ENCODE peak calls at places on chromosomes 16 and 17, in seven cellular contexts. W is adrenal gland, K is HCT116, N is prostate gland, Z is tibial nerve, P is right lobe of liver, L is stomach. R is an unnamed sample.

GRCh38 chr17:78568494-78569115 is 8.6 kb downstream of the DNAH17 start:
- DNase-seq in W (no peak), K (no peak), N (no peak), Z (no peak), P (no peak), L (no peak), R (no peak)

GRCh38 chr17:26773189-26774188 is 520.4 kb upstream of the WSB1 start:
- DNase-seq in W (no peak), K (no peak), N (no peak), Z (no peak), P (peak; percentile 38), L (no peak), R (no peak)

GRCh38 chr16:25013751-25014499 is 1.2 kb downstream of the ARHGAP17 start:
- DNase-seq in W (no peak), K (no peak), N (no peak), Z (no peak), P (no peak), L (no peak), R (no peak)

GRCh38 chr17:50899005-50899460 is 32.9 kb upstream of the TOB1 start:
- DNase-seq in W (no peak), K (no peak), N (no peak), Z (no peak), P (no peak), L (no peak), R (no peak)

GRCh38 chr16:1019234-1019933 is 37.8 kb downstream of the SOX8 start:
- DNase-seq in W (no peak), K (no peak), N (no peak), Z (peak; percentile 44), P (no peak), L (no peak), R (peak; percentile 33)

GRCh38 chr17:29138184-29138955 is 41.8 kb downstream of the MYO18A start:
- DNase-seq in W (no peak), K (no peak), N (no peak), Z (no peak), P (no peak), L (no peak), R (no peak)

GRCh38 chr17:32127156-32127897 is 15.0 kb upstream of the RHOT1 start:
- DNase-seq in W (peak; percentile 88), K (no peak), N (peak; percentile 84), Z (peak; percentile 70), P (peak; percentile 90), L (peak; percentile 85), R (peak; percentile 82)

GRCh38 chr16:85678821-85679220 is 9.9 kb downstream of the GINS2 start:
- DNase-seq in W (no peak), K (no peak), N (no peak), Z (no peak), P (peak; percentile 0), L (no peak), R (no peak)

GRCh38 chr17:16463341-16464000 is 28.5 kb downstream of the LRRC75A start:
- DNase-seq in W (peak; percentile 87), K (no peak), N (no peak), Z (no peak), P (no peak), L (peak; percentile 75), R (peak; percentile 71)

GRCh38 chr17:5364156-5364555 is 55.3 kb downstream of the NUP88 start:
- DNase-seq in W (no peak), K (no peak), N (no peak), Z (no peak), P (no peak), L (no peak), R (no peak)

GRCh38 chr17:42179335-42179734 is 1.6 kb downstream of the KCNH4 start:
- DNase-seq in W (no peak), K (no peak), N (no peak), Z (no peak), P (no peak), L (no peak), R (no peak)

GRCh38 chr17:82369211-82369610 is 2.4 kb upstream of the UTS2R start:
- DNase-seq in W (no peak), K (no peak), N (no peak), Z (no peak), P (no peak), L (no peak), R (no peak)

GRCh38 chr17:60164697-60165096 is 14.9 kb downstream of the CA4 start:
- DNase-seq in W (no peak), K (no peak), N (no peak), Z (no peak), P (no peak), L (no peak), R (peak; percentile 32)

GRCh38 chr17:63185420-63185819 is 219.4 kb downstream of the TANC2 start:
- DNase-seq in W (no peak), K (no peak), N (no peak), Z (no peak), P (no peak), L (no peak), R (no peak)

GRCh38 chr16:15708096-15708495 is 58.1 kb downstream of the NDE1 start:
- DNase-seq in W (peak; percentile 10), K (no peak), N (no peak), Z (no peak), P (no peak), L (no peak), R (no peak)

GRCh38 chr16:6484931-6485330 is 847.7 kb upstream of the RBFOX1 start:
- DNase-seq in W (no peak), K (no peak), N (no peak), Z (no peak), P (no peak), L (no peak), R (no peak)

GRCh38 chr17:34565715-34566114 is 13.7 kb upstream of the TMEM132E start:
- DNase-seq in W (no peak), K (no peak), N (no peak), Z (no peak), P (no peak), L (no peak), R (no peak)

GRCh38 chr17:35825206-35825605 is 15.9 kb downstream of the TAF15 start:
- DNase-seq in W (no peak), K (no peak), N (no peak), Z (no peak), P (no peak), L (no peak), R (no peak)
- H3K4me3 ChIP-seq in W (no peak overlapping the region), K (no peak overlapping the region), N (no peak overlapping the region), Z (no peak overlapping the region), P (no peak overlapping the region), L (no peak overlapping the region), R (no peak overlapping the region)

DNA sequence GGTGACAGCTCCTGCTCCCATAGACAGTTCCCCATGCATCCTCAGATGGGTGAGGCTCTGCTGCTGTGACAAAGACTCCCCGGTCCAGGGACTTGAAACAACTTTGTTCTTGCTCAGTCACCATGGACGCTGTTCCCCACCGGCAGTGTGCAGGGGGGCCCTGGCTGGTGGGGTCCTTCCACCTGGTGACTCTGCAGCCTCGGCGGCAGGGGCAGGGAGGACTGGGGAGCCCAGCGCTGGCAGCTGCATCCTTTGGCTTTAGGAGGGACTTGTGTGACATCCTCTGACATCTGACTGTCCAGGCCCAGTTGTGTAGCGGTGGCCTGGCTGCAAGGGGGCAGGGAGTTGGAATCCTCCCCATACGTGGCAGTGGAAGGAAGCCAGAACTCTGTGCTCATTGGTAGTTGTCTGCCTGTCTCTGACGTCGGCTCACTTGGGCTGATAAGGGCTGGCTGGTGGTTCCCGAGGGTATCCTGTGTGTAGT is 107.3 kb downstream of the CMIP start:
- DNase-seq in W (peak; percentile 93), K (no peak), N (no peak), Z (no peak), P (peak; percentile 76), L (no peak), R (no peak)
- H3K36me3 ChIP-seq in W (no peaks in the 10 kb centered on the region), K (no peaks in the 10 kb centered on the region), N (no peaks in the 10 kb centered on the region), Z (no peaks in the 10 kb centered on the region), P (no peaks in the 10 kb centered on the region), L (no peaks in the 10 kb centered on the region), R (no peaks in the 10 kb centered on the region)

DNA sequence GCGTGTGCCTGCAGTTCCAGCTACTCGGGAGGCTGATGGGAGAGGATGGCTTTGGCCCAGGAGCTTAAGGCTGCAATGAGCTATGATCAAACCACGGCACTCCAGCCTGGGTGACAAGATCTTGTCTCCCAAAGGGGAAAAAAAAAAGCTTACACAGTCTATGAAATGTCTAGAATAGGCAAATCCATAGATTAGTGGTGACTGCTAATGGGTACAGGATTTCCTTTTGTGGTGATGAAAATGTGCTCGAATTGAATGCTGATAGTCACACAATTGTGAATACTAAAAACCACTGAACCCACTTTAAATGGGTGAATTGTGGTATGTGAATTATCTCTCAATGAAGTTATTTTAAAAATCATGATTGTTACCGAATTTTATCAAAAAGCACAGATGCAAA is 14.9 kb downstream of the USP7 start:
- DNase-seq in W (no peak), K (no peak), N (no peak), Z (no peak), P (no peak), L (no peak), R (no peak)
- TF ChIP-seq POLR2A in W (no peak), K (no peak), N (no peak), Z (no peak), P (no peak), L (no peak), R (no peak)

GRCh38 chr17:49210158-49211029 is at the start of the genes ABI3 and GNGT2:
- DNase-seq in W (peak; percentile 47), K (no peak), N (no peak), Z (no peak), P (peak; percentile 62), L (peak; percentile 37), R (no peak)
- H3K4me3 ChIP-seq in W (peak within 1 kb of the TSS; percentile 41), K (no peak within 1 kb of the TSS), N (peak within 1 kb of the TSS; percentile 4), Z (no peak within 1 kb of the TSS), P (peak within 1 kb of the TSS; percentile 48), L (peak within 1 kb of the TSS; percentile 44), R (no peak within 1 kb of the TSS)